ENCODE peak calls at places on chromosome 5, in six cellular contexts. T is foreskin keratinocyte, B is lower lobe of right lung, P is psoas muscle, N is thyroid gland, C is pancreas. K is an unnamed sample.

GRCh38 chr5:56814361-56814962 is 887 bp upstream of the MAP3K1 start:
- DNase-seq in T (no peak), B (peak; percentile 74), P (peak; percentile 21), N (peak; percentile 73), C (peak; percentile 63), K (peak; percentile 64)

GRCh38 chr5:11791777-11792176 is 112.5 kb downstream of the CTNND2 start:
- DNase-seq in T (no peak), B (no peak), P (no peak), N (peak; percentile 11), C (no peak), K (no peak)

GRCh38 chr5:75324791-75325190 is 12.2 kb upstream of the HMGCR start:
- DNase-seq in T (no peak), B (no peak), P (no peak), N (no peak), C (no peak), K (no peak)

GRCh38 chr5:93395891-93396465 is 185.0 kb downstream of the NR2F1-AS1 start:
- DNase-seq in T (no peak), B (no peak), P (no peak), N (no peak), C (no peak), K (no peak)

GRCh38 chr5:146767534-146767933 is 111.0 kb downstream of the PPP2R2B start:
- DNase-seq in T (no peak), B (no peak), P (no peak), N (no peak), C (no peak), K (no peak)

GRCh38 chr5:146254223-146254622 is 50.8 kb downstream of the RBM27 start:
- DNase-seq in T (no peak), B (no peak), P (no peak), N (no peak), C (no peak), K (no peak)

GRCh38 chr5:128649183-128649582 is 111.1 kb upstream of the FBN2 start:
- DNase-seq in T (no peak), B (no peak), P (no peak), N (no peak), C (no peak), K (no peak)

GRCh38 chr5:137808503-137809135 is 54.5 kb upstream of the HNRNPA0 start:
- DNase-seq in T (no peak), B (no peak), P (no peak), N (peak; percentile 2), C (no peak), K (no peak)

GRCh38 chr5:10133830-10134229 is 115.9 kb downstream of the ATPSCKMT start:
- DNase-seq in T (no peak), B (no peak), P (no peak), N (no peak), C (no peak), K (no peak)

GRCh38 chr5:13249854-13250253 is 694.6 kb downstream of the DNAH5 start:
- DNase-seq in T (peak; percentile 71), B (no peak), P (no peak), N (no peak), C (no peak), K (no peak)

GRCh38 chr5:171310334-171310815 is 1.3 kb downstream of the TLX3 start:
- DNase-seq in T (no peak), B (no peak), P (no peak), N (no peak), C (peak; percentile 77), K (no peak)

GRCh38 chr5:67015577-67016290 is 180.9 kb downstream of the CD180 start:
- DNase-seq in T (peak; percentile 76), B (no peak), P (no peak), N (no peak), C (no peak), K (no peak)

GRCh38 chr5:149348463-149348862 is 3.2 kb downstream of the GRPEL2 start:
- DNase-seq in T (no peak), B (no peak), P (no peak), N (no peak), C (no peak), K (no peak)

GRCh38 chr5:89213584-89213983 is 330.6 kb upstream of the MEF2C start:
- DNase-seq in T (no peak), B (no peak), P (no peak), N (peak; percentile 82), C (no peak), K (peak; percentile 46)

GRCh38 chr5:9544502-9545300 is 1.2 kb downstream of the SEMA5A start:
- DNase-seq in T (peak; percentile 47), B (peak; percentile 81), P (peak; percentile 81), N (peak; percentile 85), C (peak; percentile 95), K (peak; percentile 80)

GRCh38 chr5:139788294-139788875 is 7.2 kb upstream of the PSD2 start:
- DNase-seq in T (no peak), B (peak; percentile 55), P (peak; percentile 50), N (no peak), C (peak; percentile 80), K (no peak)

GRCh38 chr5:83145882-83146331 is 68.6 kb downstream of the XRCC4 start:
- DNase-seq in T (no peak), B (no peak), P (no peak), N (no peak), C (no peak), K (no peak)

DNA sequence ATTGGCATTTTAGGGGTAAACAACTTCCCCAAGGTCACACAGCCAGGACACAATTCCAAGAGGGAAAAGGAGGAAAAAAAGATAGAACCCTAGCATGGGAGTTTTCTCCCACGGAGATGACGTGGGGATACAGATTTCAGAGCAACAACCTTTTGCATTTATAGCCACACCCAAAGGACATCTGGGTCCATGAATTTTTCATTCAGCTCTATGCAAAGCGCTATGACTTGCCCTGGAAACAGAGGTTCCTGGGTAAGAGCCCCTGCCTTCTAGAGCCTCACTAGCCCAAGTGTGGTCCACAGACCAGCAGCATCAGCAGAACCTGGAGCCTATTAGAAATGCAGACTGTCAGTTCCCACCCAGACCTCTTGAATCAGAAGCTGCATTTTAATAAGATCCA is 17.5 kb upstream of the ADAM19 start:
- DNase-seq in T (no peak), B (no peak), P (no peak), N (no peak), C (no peak), K (no peak)
- H3K27ac ChIP-seq in T (no peak overlapping the region), B (peak overlapping the region; percentile 13), P (no peak overlapping the region), N (no peak overlapping the region), C (no peak overlapping the region), K (peak overlapping the region; percentile 53)

GRCh38 chr5:16880547-16880946 is 55.5 kb downstream of the MYO10 start:
- DNase-seq in T (no peak), B (no peak), P (no peak), N (no peak), C (no peak), K (no peak)
- H3K27ac ChIP-seq in T (no peak overlapping the region), B (peak overlapping the region; percentile 13), P (peak overlapping the region; percentile 54), N (no peak overlapping the region), C (peak overlapping the region; percentile 62), K (no peak overlapping the region)

GRCh38 chr5:142360051-142360498 is 35.3 kb upstream of the SPRY4 start:
- DNase-seq in T (no peak), B (no peak), P (no peak), N (no peak), C (no peak), K (no peak)
- H3K27ac ChIP-seq in T (no peak overlapping the region), B (no peak overlapping the region), P (no peak overlapping the region), N (no peak overlapping the region), C (peak overlapping the region; percentile 37), K (no peak overlapping the region)

GRCh38 chr5:116864157-116864837 is 289.7 kb upstream of the SEMA6A start:
- DNase-seq in T (no peak), B (no peak), P (no peak), N (peak; percentile 19), C (no peak), K (no peak)
- H3K27ac ChIP-seq in T (no peak overlapping the region), B (no peak overlapping the region), P (no peak overlapping the region), N (peak overlapping the region; percentile 65), C (no peak overlapping the region), K (no peak overlapping the region)

GRCh38 chr5:6808462-6808861 is 95.2 kb downstream of the TENT4A start:
- DNase-seq in T (no peak), B (no peak), P (no peak), N (no peak), C (no peak), K (no peak)
- H3K27ac ChIP-seq in T (no peak overlapping the region), B (no peak overlapping the region), P (no peak overlapping the region), N (no peak overlapping the region), C (no peak overlapping the region), K (no peak overlapping the region)

GRCh38 chr5:167657016-167657415 is 634.4 kb upstream of the WWC1 start:
- DNase-seq in T (no peak), B (no peak), P (no peak), N (no peak), C (no peak), K (no peak)
- H3K27ac ChIP-seq in T (no peak overlapping the region), B (no peak overlapping the region), P (no peak overlapping the region), N (no peak overlapping the region), C (no peak overlapping the region), K (no peak overlapping the region)